ENCODE peak calls at places on chromosome 7, in seven cellular contexts. Z is GM12892, K is breast epithelium, M is HCT116, A is HepG2, W is spleen, C is endothelial cell of umbilical vein. T is an unnamed sample.

GRCh38 chr7:1555046-1555812 is 776 bp downstream of the TMEM184A start:
- DNase-seq in Z (no peak), K (peak; percentile 84), M (no peak), A (peak; percentile 88), W (no peak), C (peak; percentile 28), T (no peak)

GRCh38 chr7:27950123-27950522 is 210.2 kb downstream of the TAX1BP1 start:
- DNase-seq in Z (no peak), K (no peak), M (no peak), A (no peak), W (no peak), C (no peak), T (no peak)

GRCh38 chr7:25968205-25968993 is 183.6 kb upstream of the NFE2L3 start:
- DNase-seq in Z (no peak), K (no peak), M (no peak), A (no peak), W (peak; percentile 84), C (no peak), T (no peak)

GRCh38 chr7:158973440-158973839 is 117.1 kb downstream of the DYNC2I1 start:
- DNase-seq in Z (peak; percentile 41), K (no peak), M (peak; percentile 64), A (no peak), W (no peak), C (no peak), T (peak; percentile 86)

GRCh38 chr7:130009848-130010688 is 41.1 kb downstream of the ZC3HC1 start:
- DNase-seq in Z (no peak), K (no peak), M (peak; percentile 91), A (peak; percentile 13), W (peak; percentile 72), C (peak; percentile 70), T (no peak)

GRCh38 chr7:151366872-151367207 is 25.2 kb downstream of the NUB1 start:
- DNase-seq in Z (no peak), K (no peak), M (no peak), A (no peak), W (no peak), C (no peak), T (no peak)

GRCh38 chr7:50665403-50666123 is 100.4 kb upstream of the DDC start:
- DNase-seq in Z (no peak), K (no peak), M (no peak), A (no peak), W (no peak), C (no peak), T (no peak)

GRCh38 chr7:123747089-123747488 is 1.7 kb downstream of the WASL start:
- DNase-seq in Z (no peak), K (no peak), M (no peak), A (no peak), W (no peak), C (no peak), T (no peak)

GRCh38 chr7:50211306-50212015 is 93.1 kb upstream of the IKZF1 start:
- DNase-seq in Z (no peak), K (no peak), M (no peak), A (no peak), W (no peak), C (no peak), T (no peak)

GRCh38 chr7:117715784-117716445 is 157.3 kb downstream of the CTTNBP2 start:
- DNase-seq in Z (peak; percentile 16), K (no peak), M (peak; percentile 26), A (peak; percentile 39), W (no peak), C (peak; percentile 64), T (no peak)

GRCh38 chr7:124940306-124940705 is 10.7 kb upstream of the POT1 start:
- DNase-seq in Z (no peak), K (no peak), M (no peak), A (no peak), W (no peak), C (no peak), T (no peak)

GRCh38 chr7:155594961-155595366 is 48.6 kb upstream of the CNPY1 start:
- DNase-seq in Z (no peak), K (no peak), M (no peak), A (peak; percentile 80), W (no peak), C (no peak), T (no peak)

GRCh38 chr7:97982647-97983046 is 7.3 kb downstream of the OCM2 start:
- DNase-seq in Z (no peak), K (peak; percentile 23), M (no peak), A (no peak), W (no peak), C (no peak), T (peak; percentile 38)

GRCh38 chr7:132347129-132347528 is 229.1 kb downstream of the PLXNA4 start:
- DNase-seq in Z (no peak), K (no peak), M (no peak), A (no peak), W (no peak), C (no peak), T (no peak)

GRCh38 chr7:43594020-43594419 is 11.1 kb downstream of the STK17A start:
- DNase-seq in Z (no peak), K (no peak), M (no peak), A (no peak), W (no peak), C (no peak), T (no peak)

GRCh38 chr7:7766671-7767070 is 48.3 kb upstream of the RPA3 start:
- DNase-seq in Z (no peak), K (no peak), M (no peak), A (no peak), W (no peak), C (no peak), T (no peak)

GRCh38 chr7:7761340-7761973 is 43.0 kb upstream of the RPA3 start:
- DNase-seq in Z (no peak), K (no peak), M (peak; percentile 26), A (peak; percentile 48), W (no peak), C (peak; percentile 58), T (no peak)

GRCh38 chr7:7765422-7765821 is 47.0 kb upstream of the RPA3 start:
- DNase-seq in Z (no peak), K (no peak), M (no peak), A (no peak), W (no peak), C (no peak), T (no peak)

GRCh38 chr7:7764515-7765138 is 46.2 kb upstream of the RPA3 start:
- DNase-seq in Z (no peak), K (no peak), M (no peak), A (no peak), W (no peak), C (no peak), T (no peak)

DNA sequence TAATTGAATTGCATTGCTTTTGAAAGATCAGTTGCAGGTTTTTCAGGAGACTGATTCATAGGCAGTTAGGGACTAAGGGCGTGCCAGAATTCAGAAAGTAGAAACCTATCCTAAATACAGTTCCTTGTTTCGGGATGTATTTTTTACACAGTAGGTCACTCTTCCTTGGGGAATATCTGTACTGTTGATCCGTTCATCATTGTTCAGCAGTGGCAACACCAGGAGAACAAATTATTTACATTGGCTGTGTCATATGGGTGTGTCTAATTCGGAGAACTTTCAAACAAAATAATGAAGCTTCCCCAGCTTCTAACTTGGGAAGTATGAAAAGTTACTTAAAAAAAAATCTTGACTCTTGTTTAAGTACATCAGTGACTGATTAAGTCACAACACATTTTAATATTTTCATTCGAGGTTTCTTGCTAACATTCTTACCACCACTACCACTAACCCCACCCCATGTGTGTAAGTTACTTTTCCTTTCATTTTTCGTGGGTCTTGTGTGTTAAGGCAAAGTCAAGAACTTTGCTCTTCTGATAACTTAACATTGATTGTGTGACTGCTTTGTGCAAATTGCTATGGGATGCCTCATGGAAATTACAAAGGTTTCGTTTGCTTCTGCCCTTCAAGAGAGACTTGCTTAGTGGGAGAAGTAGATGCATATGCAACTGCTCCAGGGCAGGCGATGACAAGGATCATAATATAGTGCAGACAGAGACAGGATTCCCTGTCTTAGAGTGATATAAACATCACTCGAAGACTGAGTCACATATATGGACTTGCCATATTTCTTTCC is 43.8 kb upstream of the RPA3 start:
- DNase-seq in Z (no peak), K (no peak), M (no peak), A (no peak), W (no peak), C (peak; percentile 69), T (no peak)
- TF ChIP-seq POLR2AphosphoS5 in Z (no peak), K (no peak), M (no peak), A (no peak), W (no peak), C (no peak), T (no peak)

GRCh38 chr7:35992436-35992835 is 160.6 kb upstream of the EEPD1 start:
- DNase-seq in Z (no peak), K (no peak), M (no peak), A (no peak), W (no peak), C (no peak), T (no peak)
- TF ChIP-seq POLR2AphosphoS5 in Z (no peak), K (no peak), M (no peak), A (no peak), W (no peak), C (no peak), T (no peak)

GRCh38 chr7:37669818-37670217 is 13.7 kb upstream of the GPR141 start:
- DNase-seq in Z (no peak), K (no peak), M (no peak), A (no peak), W (no peak), C (no peak), T (no peak)

GRCh38 chr7:37671871-37672270 is 11.7 kb upstream of the GPR141 start:
- DNase-seq in Z (no peak), K (no peak), M (no peak), A (no peak), W (no peak), C (no peak), T (no peak)

GRCh38 chr7:37674534-37674933 is 9.0 kb upstream of the GPR141 start:
- DNase-seq in Z (no peak), K (no peak), M (no peak), A (no peak), W (no peak), C (no peak), T (no peak)

GRCh38 chr7:37675739-37676138 is 7.8 kb upstream of the GPR141 start:
- DNase-seq in Z (no peak), K (no peak), M (no peak), A (no peak), W (no peak), C (no peak), T (no peak)

DNA sequence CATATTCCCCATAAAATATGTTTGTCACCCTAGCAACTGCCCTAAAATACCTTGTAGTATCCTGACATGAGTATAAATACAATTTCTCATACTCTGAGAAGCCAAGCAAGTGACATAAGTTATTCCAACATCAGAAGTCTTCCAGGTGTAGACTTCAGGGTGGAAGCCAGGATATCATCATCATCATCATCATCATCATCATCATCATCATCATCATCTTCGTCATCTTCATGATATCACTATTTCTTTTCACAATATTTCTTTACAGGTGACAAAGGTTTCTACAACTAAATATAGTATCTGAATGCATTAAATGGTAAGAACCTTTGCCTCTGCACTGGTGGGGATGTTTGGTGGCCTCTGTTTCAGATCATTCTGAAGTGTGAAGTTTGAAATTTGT is 10.0 kb upstream of the GPR141 start:
- DNase-seq in Z (no peak), K (no peak), M (no peak), A (no peak), W (no peak), C (no peak), T (no peak)
- TF ChIP-seq POLR2AphosphoS5 in Z (no peak), K (no peak), M (no peak), A (no peak), W (no peak), C (no peak), T (no peak)

DNA sequence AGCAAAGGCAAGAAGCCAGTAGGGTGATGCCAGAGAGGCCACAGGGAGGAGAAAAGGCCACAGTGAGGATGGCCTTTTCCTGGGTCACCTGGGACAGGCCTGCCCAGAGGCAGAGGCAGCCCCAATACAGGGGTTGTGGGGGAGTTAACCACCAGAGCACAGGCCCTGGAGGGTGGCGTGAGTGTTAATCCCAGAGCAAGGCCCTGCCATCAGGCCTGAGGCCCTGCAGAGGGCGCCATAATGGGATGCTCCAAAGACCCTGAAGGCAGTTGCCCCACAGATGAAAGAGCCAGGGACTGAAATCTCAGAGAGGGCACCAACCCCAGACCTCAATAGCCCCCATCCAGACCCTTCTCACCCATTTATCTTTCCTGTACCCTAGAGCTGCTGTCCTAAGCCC is 23.9 kb downstream of the SLC13A4 start:
- DNase-seq in Z (no peak), K (no peak), M (no peak), A (no peak), W (no peak), C (no peak), T (no peak)
- TF ChIP-seq POLR2AphosphoS5 in Z (no peak), K (no peak), M (no peak), A (no peak), W (no peak), C (no peak), T (no peak)

T was measured in upper lobe of left lung.